ENCODE peak calls at places on chromosomes 11 and 22, in four cellular contexts. E is K562, V is HepG2, G is GM12878. N is an unnamed sample.
A peak's percentile ranks its signal among the peaks of the same experiment; 100 is the strongest.

GRCh38 chr22:17964647-17965046 is 59.7 kb downstream of the MICAL3 start:
- DNase-seq in E (no peak), V (no peak), G (peak; percentile 65), N (no peak)

GRCh38 chr11:14554959-14555358 is 34.8 kb upstream of the PSMA1 start:
- DNase-seq in E (no peak), G (no peak), V (no peak), N (no peak)

GRCh38 chr22:30969532-30970355 is 679 bp downstream of the TUG1 start:
- DNase-seq in G (no peak), E (peak; percentile 62), V (peak; percentile 12), N (no peak)

GRCh38 chr22:48921411-48921903 is 906.2 kb downstream of the BRD1 start:
- DNase-seq in E (no peak), V (no peak), G (no peak), N (no peak)

GRCh38 chr22:31036671-31037550 is 44.2 kb upstream of the SMTN start:
- DNase-seq in G (no peak), E (no peak), V (no peak), N (no peak)

GRCh38 chr11:126547161-126547560 is 191.7 kb downstream of the ST3GAL4 start:
- DNase-seq in V (no peak), E (no peak), G (no peak), N (no peak)

GRCh38 chr11:132430352-132431091 is 1060.1 kb downstream of the NTM start:
- DNase-seq in V (no peak), G (no peak), E (no peak), N (no peak)

GRCh38 chr11:117881217-117881616 is 4.8 kb upstream of the FXYD6 start:
- DNase-seq in E (no peak), V (no peak), G (no peak), N (no peak)

GRCh38 chr22:48778308-48779195 is 1049.1 kb downstream of the BRD1 start:
- DNase-seq in V (no peak), G (no peak), E (no peak), N (no peak)

GRCh38 chr22:48653306-48653705 is 1174.4 kb downstream of the BRD1 start:
- DNase-seq in G (no peak), E (no peak), V (no peak), N (no peak)

GRCh38 chr22:25485626-25486545 is 78.6 kb upstream of the GRK3 start:
- DNase-seq in G (peak; percentile 47), E (no peak), V (no peak), N (no peak)

GRCh38 chr11:30984827-30985226 is 384.7 kb downstream of the DCDC1 start:
- DNase-seq in V (no peak), G (no peak), E (no peak), N (no peak)

GRCh38 chr11:112928136-112928535 is 33.1 kb upstream of the NCAM1 start:
- DNase-seq in G (no peak), E (no peak), V (no peak), N (no peak)

GRCh38 chr22:50503475-50504145 is 3.9 kb downstream of the LMF2 start:
- DNase-seq in V (no peak), E (no peak), G (no peak), N (no peak)

GRCh38 chr11:86050310-86050709 is 18.6 kb downstream of the PICALM start:
- DNase-seq in E (no peak), V (no peak), G (no peak), N (no peak)

GRCh38 chr11:46977940-46978595 is 41.5 kb downstream of the CSTPP1 start:
- DNase-seq in E (no peak), V (peak; percentile 64), G (no peak), N (no peak)

GRCh38 chr11:9858822-9859221 is 194.9 kb downstream of the SWAP70 start:
- DNase-seq in G (no peak), E (peak; percentile 11), V (peak; percentile 37), N (no peak)

GRCh38 chr11:2816517-2816916 is 69.1 kb downstream of the CDKN1C start:
- DNase-seq in E (no peak), G (no peak), V (no peak), N (no peak)

GRCh38 chr22:37179126-37179470 is 8.9 kb downstream of the C1QTNF6 start:
- DNase-seq in E (no peak), V (no peak), G (no peak), N (no peak)

GRCh38 chr11:35786918-35787557 is 124.5 kb downstream of the TRIM44 start:
- DNase-seq in E (no peak), G (no peak), V (no peak), N (peak; percentile 17)

GRCh38 chr22:48503035-48503625 is 1324.5 kb downstream of the BRD1 start:
- DNase-seq in V (no peak), E (no peak), G (no peak), N (no peak)

GRCh38 chr11:6022954-6023353 is 7.6 kb downstream of the OR56A1 start:
- DNase-seq in E (peak; percentile 14), V (peak; percentile 43), G (peak; percentile 5), N (no peak)

GRCh38 chr22:43272869-43273318 is 70.3 kb downstream of the SCUBE1 start:
- DNase-seq in V (no peak), G (no peak), E (no peak), N (peak; percentile 29)

GRCh38 chr11:85725510-85726258 is 39.7 kb upstream of the CCDC89 start:
- DNase-seq in G (no peak), E (no peak), V (no peak), N (no peak)

GRCh38 chr11:20631525-20632168 is 32.2 kb downstream of the SLC6A5 start:
- DNase-seq in E (no peak), V (no peak), G (no peak), N (no peak)

GRCh38 chr11:2776351-2777061 is 76.7 kb upstream of the KCNQ1OT1 start:
- DNase-seq in G (no peak), E (no peak), V (no peak), N (peak; percentile 7)

GRCh38 chr22:49998718-49999062 is 13.9 kb downstream of the IL17REL start:
- DNase-seq in V (no peak), G (no peak), E (no peak), N (no peak)

GRCh38 chr11:1536065-1536843 is 35.8 kb downstream of the DUSP8 start:
- DNase-seq in E (no peak), V (no peak), G (no peak), N (no peak)

GRCh38 chr11:44036811-44037657 is 10.7 kb upstream of the ACCSL start:
- DNase-seq in E (peak; percentile 69), G (peak; percentile 4), V (peak; percentile 63), N (peak; percentile 81)

GRCh38 chr11:134760307-134760706 is 348.3 kb upstream of the B3GAT1 start:
- DNase-seq in E (no peak), V (no peak), G (no peak), N (no peak)

GRCh38 chr11:102109896-102110760 is at the start of gene YAP1:
- DNase-seq in V (peak; percentile 83), E (peak; percentile 37), G (no peak), N (peak; percentile 89)

GRCh38 chr22:30201970-30202369 is 44.6 kb downstream of the LIF start:
- DNase-seq in G (no peak), E (no peak), V (no peak), N (no peak)

GRCh38 chr11:71372693-71373657 is 75.2 kb downstream of the DHCR7 start:
- DNase-seq in E (no peak), V (peak; percentile 26), G (peak; percentile 53), N (no peak)

GRCh38 chr11:1864831-1865665 is 12.2 kb downstream of the LSP1 start:
- DNase-seq in E (no peak), G (no peak), V (no peak), N (no peak)

GRCh38 chr11:13260963-13261599 is 16.5 kb upstream of the BMAL1 start:
- DNase-seq in G (no peak), E (no peak), V (no peak), N (no peak)
- TF ChIP-seq CREM in G (no peak), E (no peak), V (no peak), N (no peak)

GRCh38 chr11:91220476-91221202 is 997.8 kb upstream of the CHORDC1 start:
- DNase-seq in G (no peak), E (no peak), V (no peak), N (no peak)
- TF ChIP-seq CREM in G (no peak), E (no peak), V (no peak), N (no peak)

DNA sequence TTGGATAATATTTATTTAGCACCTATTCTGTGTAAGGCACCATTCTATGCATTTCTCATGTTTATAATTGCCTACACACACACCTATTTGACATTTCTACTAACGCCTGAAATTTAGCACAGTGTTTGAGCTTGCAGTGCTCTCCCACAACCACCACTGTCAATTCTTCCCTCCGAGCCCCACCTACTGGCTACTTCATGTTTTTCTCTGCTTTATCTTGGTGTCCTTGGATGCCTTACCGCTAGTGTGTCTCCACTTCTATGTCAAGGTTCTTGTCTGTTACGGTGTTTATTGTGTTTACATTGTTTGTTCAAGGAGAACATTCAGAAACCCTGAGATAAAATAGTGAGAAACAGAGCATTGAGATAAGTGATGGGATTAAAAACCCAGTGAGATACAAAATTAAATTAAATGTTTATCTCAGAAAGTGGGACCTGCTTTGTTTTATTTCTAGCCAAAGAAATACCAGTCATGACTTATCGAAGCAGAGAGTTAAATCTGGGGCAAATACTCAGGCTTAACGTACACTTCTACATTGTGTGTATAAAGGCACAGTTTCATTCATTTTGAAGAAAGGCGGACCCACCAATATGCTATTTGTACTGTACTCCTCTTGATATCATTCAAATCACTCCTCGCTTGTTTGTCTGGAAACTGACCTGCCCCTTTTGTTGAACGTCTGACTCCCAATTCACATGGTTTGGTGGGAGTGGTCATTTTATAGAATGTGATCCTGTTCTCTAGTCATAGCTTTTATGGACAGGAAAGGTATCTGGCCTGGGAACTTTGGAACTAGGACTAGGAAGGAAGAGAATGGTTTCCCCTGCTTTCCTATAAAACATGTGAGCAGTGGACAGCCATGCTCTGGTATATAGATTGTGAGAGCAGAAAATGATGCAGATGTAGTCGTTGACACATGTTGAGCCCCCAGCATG is 39.2 kb upstream of the SLC36A4 start:
- DNase-seq in V (peak; percentile 55), G (no peak), E (peak; percentile 16), N (no peak)
- TF ChIP-seq CREM in V (no peak), G (no peak), E (no peak), N (no peak)

GRCh38 chr22:33204408-33204807 is 146.2 kb upstream of the SYN3 start:
- DNase-seq in V (no peak), G (no peak), E (no peak), N (no peak)

GRCh38 chr22:33213383-33214075 is 155.3 kb upstream of the SYN3 start:
- DNase-seq in V (no peak), G (no peak), E (no peak), N (no peak)

DNA sequence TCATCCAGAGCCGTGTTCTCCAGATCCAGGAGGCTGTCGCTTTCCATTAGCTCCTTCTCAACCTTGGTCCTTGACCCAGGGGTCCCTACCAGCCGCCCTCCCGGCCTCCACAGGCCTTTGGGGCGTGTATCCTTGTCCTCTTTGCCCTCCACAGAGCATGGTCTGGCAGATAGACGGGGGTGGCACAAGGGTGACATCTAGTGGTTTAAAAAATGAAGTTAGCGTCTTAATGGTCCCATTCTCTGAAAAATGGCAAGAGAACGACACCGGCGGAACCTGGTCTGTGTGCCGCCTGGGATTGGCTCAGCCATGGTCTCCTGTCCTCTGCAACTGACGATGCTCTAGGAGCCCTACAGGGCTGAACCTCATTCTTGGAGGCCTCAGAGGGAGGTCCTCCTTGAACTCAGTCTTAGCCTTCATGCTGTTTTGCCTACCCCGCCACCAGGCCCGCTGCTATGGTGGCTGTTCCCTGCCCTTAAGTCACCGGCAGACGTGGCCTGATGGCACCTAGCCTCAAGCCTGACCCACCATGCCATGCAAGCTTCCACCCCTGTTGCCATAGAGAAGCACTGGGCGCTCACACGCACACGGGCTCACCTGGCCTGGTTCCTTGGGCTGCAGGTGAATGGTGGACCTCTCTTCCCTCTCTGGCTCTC is 152.1 kb upstream of the SYN3 start:
- DNase-seq in G (no peak), E (peak; percentile 44), V (peak; percentile 47), N (peak; percentile 59)
- TF ChIP-seq CREM in G (no peak), E (no peak), V (no peak), N (no peak)

N was measured in WTC11.